ENCODE peak calls at places on chromosomes 7 and 10, in five cellular contexts. One of them, this sample, is unnamed.

GRCh38 chr10:89114846-89115625 is 92.1 kb downstream of the CH25H start:
- DNase-seq in mesenchymal stem cell: no peak
- DNase-seq in IMR-90: no peak
- DNase-seq in H9: no peak
- DNase-seq in trophoblast cell: no peak
- DNase-seq in this sample: no peak

GRCh38 chr10:43094091-43094484 is 17.2 kb downstream of the RET start:
- DNase-seq in mesenchymal stem cell: no peak
- DNase-seq in IMR-90: no peak
- DNase-seq in H9: no peak
- DNase-seq in trophoblast cell: no peak
- DNase-seq in this sample: no peak

GRCh38 chr10:79196470-79197461 is 128.0 kb downstream of the ZMIZ1 start:
- DNase-seq in mesenchymal stem cell: peak
- DNase-seq in IMR-90: peak
- DNase-seq in H9: peak
- DNase-seq in trophoblast cell: peak
- DNase-seq in this sample: peak

GRCh38 chr10:102869290-102870198 is at the start of gene AS3MT:
- DNase-seq in mesenchymal stem cell: peak
- DNase-seq in IMR-90: no peak
- DNase-seq in H9: peak
- DNase-seq in trophoblast cell: peak
- DNase-seq in this sample: peak

GRCh38 chr7:142485617-142486226 is 227.9 kb upstream of the PRSS58 start:
- DNase-seq in mesenchymal stem cell: no peak
- DNase-seq in IMR-90: no peak
- DNase-seq in H9: peak
- DNase-seq in trophoblast cell: peak
- DNase-seq in this sample: no peak

GRCh38 chr10:117463545-117463920 is 79.0 kb upstream of the EMX2 start:
- DNase-seq in mesenchymal stem cell: no peak
- DNase-seq in IMR-90: no peak
- DNase-seq in H9: no peak
- DNase-seq in trophoblast cell: no peak
- DNase-seq in this sample: no peak

GRCh38 chr10:77422491-77423338 is 214.9 kb downstream of the KCNMA1 start:
- DNase-seq in mesenchymal stem cell: peak
- DNase-seq in IMR-90: no peak
- DNase-seq in H9: no peak
- DNase-seq in trophoblast cell: no peak
- DNase-seq in this sample: no peak

GRCh38 chr10:46019541-46020343 is 10.7 kb downstream of the NCOA4 start:
- DNase-seq in mesenchymal stem cell: peak
- DNase-seq in IMR-90: no peak
- DNase-seq in H9: no peak
- DNase-seq in trophoblast cell: peak
- DNase-seq in this sample: no peak

GRCh38 chr7:20598479-20599419 is 16.7 kb upstream of the ABCB5 start:
- DNase-seq in mesenchymal stem cell: peak
- DNase-seq in IMR-90: peak
- DNase-seq in H9: no peak
- DNase-seq in trophoblast cell: peak
- DNase-seq in this sample: no peak

GRCh38 chr10:102815790-102816549 is 21.2 kb downstream of the CYP17A1 start:
- DNase-seq in mesenchymal stem cell: peak
- DNase-seq in IMR-90: peak
- DNase-seq in H9: no peak
- DNase-seq in trophoblast cell: peak
- DNase-seq in this sample: no peak

GRCh38 chr10:116147162-116147906 is 125.7 kb downstream of the GFRA1 start:
- DNase-seq in mesenchymal stem cell: no peak
- DNase-seq in IMR-90: no peak
- DNase-seq in H9: no peak
- DNase-seq in trophoblast cell: no peak
- DNase-seq in this sample: no peak

GRCh38 chr7:148474421-148474820 is 116.1 kb upstream of the C7orf33 start:
- DNase-seq in mesenchymal stem cell: no peak
- DNase-seq in IMR-90: no peak
- DNase-seq in H9: no peak
- DNase-seq in trophoblast cell: no peak
- DNase-seq in this sample: no peak

DNA sequence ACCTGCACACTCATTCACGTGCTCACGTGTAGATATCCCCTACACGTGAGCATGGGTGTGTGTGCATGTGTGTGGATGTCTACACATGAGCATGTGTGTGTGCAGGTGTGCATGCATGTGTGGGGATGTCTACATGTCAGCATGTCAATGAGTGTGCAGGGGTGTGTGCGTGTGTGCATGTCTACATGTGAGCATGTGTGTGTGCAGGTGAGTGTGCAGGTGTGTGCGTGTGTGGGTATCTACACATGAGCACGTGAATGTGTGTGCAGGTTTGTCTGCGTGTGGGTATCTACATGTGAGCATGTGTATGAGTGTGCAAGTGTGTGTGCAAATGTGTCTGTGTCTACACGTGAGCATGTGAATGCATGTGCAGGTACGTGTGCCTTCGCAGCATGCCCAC is 274.8 kb downstream of the PTPRN2 start:
- DNase-seq in mesenchymal stem cell: no peak
- DNase-seq in IMR-90: no peak
- DNase-seq in H9: peak
- DNase-seq in trophoblast cell: no peak
- DNase-seq in this sample: no peak
- H3K14ac ChIP-seq in mesenchymal stem cell: no peak
- H3K14ac ChIP-seq in IMR-90: no peak
- H3K14ac ChIP-seq in H9: no peak
- H3K14ac ChIP-seq in trophoblast cell: no peak
- H3K14ac ChIP-seq in this sample: peak

GRCh38 chr7:2081526-2082356 is 151.0 kb downstream of the MAD1L1 start:
- DNase-seq in mesenchymal stem cell: no peak
- DNase-seq in IMR-90: no peak
- DNase-seq in H9: no peak
- DNase-seq in trophoblast cell: no peak
- DNase-seq in this sample: no peak
- H3K14ac ChIP-seq in mesenchymal stem cell: no peak
- H3K14ac ChIP-seq in IMR-90: peak
- H3K14ac ChIP-seq in H9: peak
- H3K14ac ChIP-seq in trophoblast cell: no peak
- H3K14ac ChIP-seq in this sample: no peak

GRCh38 chr10:25050402-25050801 is 34.0 kb downstream of the THNSL1 start:
- DNase-seq in mesenchymal stem cell: no peak
- DNase-seq in IMR-90: no peak
- DNase-seq in H9: no peak
- DNase-seq in trophoblast cell: no peak
- DNase-seq in this sample: no peak
- H3K14ac ChIP-seq in mesenchymal stem cell: no peak
- H3K14ac ChIP-seq in IMR-90: no peak
- H3K14ac ChIP-seq in H9: no peak
- H3K14ac ChIP-seq in trophoblast cell: no peak
- H3K14ac ChIP-seq in this sample: no peak

DNA sequence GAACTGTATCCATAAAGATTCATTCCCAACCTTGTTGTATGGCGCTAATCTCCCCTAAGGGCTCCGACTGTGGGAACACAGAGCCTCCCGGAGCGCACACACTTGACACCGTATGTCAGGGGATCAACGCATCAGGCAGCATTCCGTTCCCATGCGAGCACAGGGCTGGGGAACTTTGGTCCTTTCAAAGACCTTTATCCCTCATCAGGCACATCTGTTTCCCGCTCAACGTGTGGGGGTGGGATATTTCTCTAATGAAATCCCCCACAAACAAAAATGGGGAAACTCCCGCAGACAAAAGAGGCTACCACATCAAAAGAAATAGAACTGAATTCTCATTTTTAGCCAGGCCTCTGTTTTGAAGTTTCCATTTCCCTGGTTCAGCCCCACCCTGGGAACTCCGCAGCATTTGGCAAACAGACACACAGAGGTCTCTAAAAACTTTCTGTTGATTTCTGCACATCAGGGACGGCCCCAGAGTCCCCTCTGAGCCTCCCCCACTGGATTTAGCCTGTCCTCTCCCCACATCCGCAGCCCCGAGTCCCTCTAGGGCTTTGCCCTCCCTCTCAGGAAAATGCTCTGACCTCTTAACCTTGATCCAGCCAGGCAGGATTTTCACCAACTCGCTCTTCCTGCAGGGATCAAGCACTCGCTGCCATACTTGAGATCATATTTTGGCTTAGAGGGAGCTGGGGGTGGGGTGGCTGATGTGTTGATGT is 6.5 kb downstream of the CPA5 start:
- DNase-seq in mesenchymal stem cell: peak
- DNase-seq in IMR-90: no peak
- DNase-seq in H9: no peak
- DNase-seq in trophoblast cell: peak
- DNase-seq in this sample: no peak
- H3K14ac ChIP-seq in mesenchymal stem cell: no peak
- H3K14ac ChIP-seq in IMR-90: peak
- H3K14ac ChIP-seq in H9: no peak
- H3K14ac ChIP-seq in trophoblast cell: peak
- H3K14ac ChIP-seq in this sample: no peak

GRCh38 chr10:86725980-86726976 is 30.1 kb upstream of the BMPR1A start:
- DNase-seq in mesenchymal stem cell: no peak
- DNase-seq in IMR-90: no peak
- DNase-seq in H9: no peak
- DNase-seq in trophoblast cell: no peak
- DNase-seq in this sample: no peak

GRCh38 chr10:86727992-86728559 is 28.3 kb upstream of the BMPR1A start:
- DNase-seq in mesenchymal stem cell: peak
- DNase-seq in IMR-90: no peak
- DNase-seq in H9: no peak
- DNase-seq in trophoblast cell: peak
- DNase-seq in this sample: no peak

GRCh38 chr10:86730227-86730626 is 26.2 kb upstream of the BMPR1A start:
- DNase-seq in mesenchymal stem cell: no peak
- DNase-seq in IMR-90: peak
- DNase-seq in H9: no peak
- DNase-seq in trophoblast cell: no peak
- DNase-seq in this sample: no peak

GRCh38 chr10:86729677-86730076 is 26.7 kb upstream of the BMPR1A start:
- DNase-seq in mesenchymal stem cell: no peak
- DNase-seq in IMR-90: no peak
- DNase-seq in H9: no peak
- DNase-seq in trophoblast cell: peak
- DNase-seq in this sample: no peak

GRCh38 chr10:86727459-86727858 is 29.0 kb upstream of the BMPR1A start:
- DNase-seq in mesenchymal stem cell: peak
- DNase-seq in IMR-90: no peak
- DNase-seq in H9: no peak
- DNase-seq in trophoblast cell: no peak
- DNase-seq in this sample: no peak
- H3K14ac ChIP-seq in mesenchymal stem cell: no peak
- H3K14ac ChIP-seq in IMR-90: no peak
- H3K14ac ChIP-seq in H9: no peak
- H3K14ac ChIP-seq in trophoblast cell: no peak
- H3K14ac ChIP-seq in this sample: no peak

DNA sequence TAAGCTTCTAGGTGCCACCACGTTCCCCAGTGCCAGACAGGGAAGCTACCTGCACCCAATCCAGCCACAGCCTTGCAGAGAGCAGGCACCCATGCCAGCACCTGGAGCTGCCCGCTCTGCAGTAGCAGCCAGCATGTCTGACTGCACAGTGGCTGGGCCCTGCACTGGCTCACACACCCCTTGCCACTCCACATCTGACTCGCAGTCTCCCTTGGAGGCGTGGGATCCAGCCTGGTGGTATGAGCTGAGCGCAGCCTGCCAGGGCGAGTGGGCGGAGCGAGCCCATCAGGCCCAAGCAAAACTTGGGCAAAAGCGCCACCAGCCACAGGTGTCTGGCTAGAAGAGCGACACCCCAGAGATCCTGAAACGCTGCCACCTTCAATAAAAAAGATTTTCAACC is 30.1 kb downstream of the CRTAC1 start:
- DNase-seq in mesenchymal stem cell: no peak
- DNase-seq in IMR-90: no peak
- DNase-seq in H9: no peak
- DNase-seq in trophoblast cell: no peak
- DNase-seq in this sample: no peak
- H3K14ac ChIP-seq in mesenchymal stem cell: no peak
- H3K14ac ChIP-seq in IMR-90: no peak
- H3K14ac ChIP-seq in H9: no peak
- H3K14ac ChIP-seq in trophoblast cell: no peak
- H3K14ac ChIP-seq in this sample: no peak

This sample was measured in H1.